ENCODE peak calls at places on chromosomes 2 and 18, in nine cellular contexts. T, Q, K, C, N, H, J, S and I are unnamed samples.

GRCh38 chr18:62757399-62758010 is 42.2 kb downstream of the PHLPP1 start:
- DNase-seq in Q (no peak), S (no peak), K (no peak), N (no peak), J (no peak), T (no peak), C (no peak), H (no peak), I (no peak)

GRCh38 chr2:187875271-187875670 is 321.0 kb upstream of the TFPI start:
- DNase-seq in T (no peak), J (no peak), S (no peak), C (no peak), H (no peak), N (no peak), K (no peak), Q (no peak), I (no peak)

GRCh38 chr2:20707601-20708000 is 40.7 kb downstream of the GDF7 start:
- DNase-seq in J (no peak), H (no peak), S (no peak), Q (no peak), N (no peak), C (no peak), K (no peak), T (no peak), I (no peak)

GRCh38 chr2:193584522-193584938 is 1389.8 kb upstream of the TMEFF2 start:
- DNase-seq in Q (no peak), C (no peak), S (no peak), K (no peak), T (no peak), N (no peak), J (no peak), H (no peak), I (peak; percentile 6)

GRCh38 chr2:200985806-200986205 is 22.3 kb upstream of the ORC2 start:
- DNase-seq in J (no peak), H (no peak), N (no peak), C (no peak), S (no peak), T (no peak), Q (no peak), K (no peak), I (no peak)

GRCh38 chr2:115412501-115412900 is 970.1 kb downstream of the DPP10 start:
- DNase-seq in J (no peak), H (no peak), Q (no peak), C (no peak), S (no peak), T (no peak), N (no peak), K (no peak), I (no peak)

GRCh38 chr2:119482481-119483394 is 41.5 kb downstream of the SCTR start:
- DNase-seq in C (no peak), J (no peak), K (peak; percentile 90), S (peak; percentile 61), Q (no peak), N (no peak), H (no peak), T (no peak), I (no peak)

GRCh38 chr2:197215988-197216979 is 94.3 kb downstream of the ANKRD44 start:
- DNase-seq in C (no peak), Q (no peak), K (no peak), T (no peak), N (no peak), H (no peak), J (no peak), S (no peak), I (no peak)

GRCh38 chr2:176132397-176133086 is 3.0 kb downstream of the HOXD8 start:
- DNase-seq in S (no peak), J (no peak), H (no peak), N (no peak), Q (no peak), K (no peak), C (no peak), T (no peak), I (no peak)
- H3K4me3 ChIP-seq in S (peak overlapping the region; percentile 15), J (peak overlapping the region; percentile 35), H (no peak overlapping the region), N (peak overlapping the region; percentile 60), Q (peak overlapping the region; percentile 46), K (no peak overlapping the region), C (peak overlapping the region; percentile 25), T (peak overlapping the region; percentile 17), I (no peak overlapping the region)

DNA sequence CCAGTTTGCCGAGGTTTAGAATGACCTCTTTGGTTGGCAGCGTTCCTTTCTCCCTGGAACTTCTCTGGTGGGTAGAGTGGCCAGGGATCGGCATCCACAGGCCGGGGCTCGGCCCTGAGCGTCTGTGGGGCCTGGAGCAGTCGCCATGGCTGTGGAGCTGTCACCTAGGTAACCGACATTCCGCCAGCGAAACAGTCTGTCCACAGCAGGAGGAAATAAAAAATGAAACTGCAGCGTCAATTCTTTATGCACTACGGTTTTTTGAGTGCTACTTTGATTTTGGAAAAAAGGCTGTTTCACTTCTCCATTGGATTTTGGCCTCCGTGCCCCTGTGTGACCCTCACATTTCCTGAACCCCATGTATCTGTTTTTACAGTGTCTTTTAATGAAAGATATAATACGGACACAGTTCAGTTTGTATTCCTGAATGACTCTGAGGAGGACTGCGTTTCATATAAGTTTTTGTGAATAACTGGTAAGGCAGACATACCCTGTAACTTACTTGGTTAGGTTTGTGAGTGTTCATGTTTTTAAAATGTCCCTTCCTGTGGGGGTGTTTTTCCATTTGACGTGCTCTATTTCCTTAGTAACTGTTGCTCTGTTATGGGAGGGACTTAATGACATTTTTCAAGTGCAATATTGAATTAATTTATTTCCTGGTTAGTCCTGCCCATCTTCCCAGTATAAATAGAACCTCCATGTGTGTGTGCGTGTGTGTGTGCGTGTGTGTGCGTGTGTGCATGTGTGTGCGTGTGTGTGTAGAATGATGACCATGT is 163.5 kb downstream of the LDLRAD4 start:
- DNase-seq in C (peak; percentile 60), J (peak; percentile 84), H (no peak), S (peak; percentile 78), K (peak; percentile 91), N (peak; percentile 62), Q (peak; percentile 80), T (peak; percentile 78), I (no peak)
- H3K4me3 ChIP-seq in C (peak overlapping the region; percentile 29), J (peak overlapping the region; percentile 45), H (peak overlapping the region; percentile 25), S (peak overlapping the region; percentile 30), K (no peak overlapping the region), N (peak overlapping the region; percentile 34), Q (peak overlapping the region; percentile 15), T (peak overlapping the region; percentile 42), I (peak overlapping the region; percentile 27)

GRCh38 chr2:161415467-161416293 is 417 bp upstream of the TBR1 start:
- DNase-seq in J (no peak), H (no peak), S (no peak), Q (no peak), C (no peak), T (no peak), N (no peak), K (no peak), I (no peak)

GRCh38 chr2:161416294-161416632 is at the start of gene TBR1:
- DNase-seq in N (no peak), S (no peak), H (no peak), C (no peak), J (no peak), T (no peak), Q (no peak), K (no peak), I (no peak)

GRCh38 chr2:161418275-161418714 is 2.2 kb downstream of the TBR1 start:
- DNase-seq in C (no peak), S (no peak), J (no peak), H (no peak), K (no peak), T (no peak), Q (no peak), N (no peak), I (no peak)

GRCh38 chr2:161417428-161418274 is 1.6 kb downstream of the TBR1 start:
- DNase-seq in S (no peak), C (no peak), K (no peak), Q (no peak), J (no peak), H (no peak), N (no peak), T (no peak), I (no peak)

DNA sequence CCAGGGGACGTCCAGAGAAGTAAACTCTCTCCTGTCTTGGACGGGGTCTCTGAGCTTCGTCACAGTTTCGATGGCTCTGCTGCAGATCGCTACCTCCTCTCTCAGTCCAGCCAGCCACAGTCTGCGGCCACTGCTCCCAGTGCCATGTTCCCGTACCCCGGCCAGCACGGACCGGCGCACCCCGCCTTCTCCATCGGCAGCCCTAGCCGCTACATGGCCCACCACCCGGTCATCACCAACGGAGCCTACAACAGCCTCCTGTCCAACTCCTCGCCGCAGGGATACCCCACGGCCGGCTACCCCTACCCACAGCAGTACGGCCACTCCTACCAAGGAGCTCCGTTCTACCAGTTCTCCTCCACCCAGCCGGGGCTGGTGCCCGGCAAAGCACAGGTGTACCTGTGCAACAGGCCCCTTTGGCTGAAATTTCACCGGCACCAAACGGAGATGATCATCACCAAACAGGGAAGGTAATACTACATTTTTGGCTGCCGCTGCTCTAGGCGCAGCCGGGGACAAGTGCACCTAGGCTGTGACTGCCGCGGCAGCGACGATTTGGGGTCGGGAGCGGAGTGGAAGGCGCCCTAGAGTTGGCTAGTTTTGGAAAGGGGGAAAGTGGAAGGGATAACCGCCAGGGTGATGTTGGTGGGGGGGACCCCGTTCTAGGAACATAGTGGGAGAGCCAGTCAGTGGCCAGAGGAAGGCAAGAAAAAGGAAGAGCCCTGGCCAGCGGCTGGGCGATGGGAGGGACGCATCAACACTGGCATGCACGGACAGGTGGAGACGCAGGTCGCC is 733 bp downstream of the TBR1 start:
- DNase-seq in S (no peak), K (no peak), H (no peak), C (no peak), T (no peak), Q (no peak), J (no peak), N (no peak), I (no peak)
- H3K4me3 ChIP-seq in S (no peak overlapping the region), K (no peak overlapping the region), H (peak overlapping the region; percentile 67), C (no peak overlapping the region), T (no peak overlapping the region), Q (no peak overlapping the region), J (no peak overlapping the region), N (no peak overlapping the region), I (no peak overlapping the region)

GRCh38 chr18:32025744-32026143 is 7.1 kb downstream of the RNF125 start:
- DNase-seq in K (no peak), N (no peak), Q (no peak), J (no peak), T (no peak), C (no peak), H (no peak), S (no peak), I (no peak)
- H3K4me3 ChIP-seq in K (no peak overlapping the region), N (no peak overlapping the region), Q (no peak overlapping the region), J (no peak overlapping the region), T (no peak overlapping the region), C (no peak overlapping the region), H (no peak overlapping the region), S (no peak overlapping the region), I (no peak overlapping the region)

GRCh38 chr2:29714333-29714732 is 207.1 kb downstream of the ALK start:
- DNase-seq in S (no peak), Q (no peak), C (no peak), H (no peak), J (no peak), T (no peak), K (no peak), N (no peak), I (no peak)
- H3K4me3 ChIP-seq in S (no peak overlapping the region), Q (no peak overlapping the region), C (no peak overlapping the region), H (no peak overlapping the region), J (no peak overlapping the region), T (no peak overlapping the region), K (no peak overlapping the region), N (no peak overlapping the region), I (no peak overlapping the region)